ENCODE peak calls at places on chromosomes 13 and 19, in four cellular contexts. O, F, I and G are unnamed samples.

GRCh38 chr19:23823952-23824389 is 65.3 kb upstream of the ZNF681 start:
- DNase-seq in O (no peak), F (no peak), I (no peak), G (peak; percentile 30)

GRCh38 chr19:10516671-10517286 is 468 bp downstream of the S1PR5 start:
- DNase-seq in F (no peak), I (no peak), O (peak; percentile 3), G (no peak)

GRCh38 chr19:43616306-43616705 is 3.1 kb downstream of the ZNF428 start:
- DNase-seq in O (no peak), F (no peak), I (no peak), G (no peak)

GRCh38 chr19:33214621-33215020 is 11.0 kb downstream of the SLC7A10 start:
- DNase-seq in F (no peak), I (peak; percentile 37), O (peak; percentile 24), G (no peak)

GRCh38 chr19:10091892-10092641 is 6.0 kb downstream of the SHFL start:
- DNase-seq in I (no peak), O (no peak), F (no peak), G (no peak)

GRCh38 chr13:24618219-24618955 is 61.8 kb upstream of the ATP12A start:
- DNase-seq in O (no peak), I (no peak), F (no peak), G (peak; percentile 72)

GRCh38 chr13:27006519-27007161 is 165.0 kb downstream of the USP12 start:
- DNase-seq in F (no peak), O (peak; percentile 12), I (no peak), G (no peak)

GRCh38 chr19:14368011-14368513 is 13.2 kb upstream of the ADGRE5 start:
- DNase-seq in I (no peak), F (no peak), O (no peak), G (no peak)

GRCh38 chr19:8323781-8324185 is 2.5 kb downstream of the RPS28 start:
- DNase-seq in F (no peak), O (no peak), I (no peak), G (no peak)

GRCh38 chr19:3441089-3441985 is 39.0 kb downstream of the SMIM24 start:
- DNase-seq in F (no peak), I (no peak), O (no peak), G (no peak)

GRCh38 chr19:18294467-18294864 is 13.0 kb upstream of the JUND start:
- DNase-seq in I (no peak), F (no peak), O (no peak), G (no peak)

GRCh38 chr19:38194061-38194701 is 29.8 kb downstream of the DPF1 start:
- DNase-seq in F (no peak), I (no peak), O (no peak), G (no peak)

GRCh38 chr13:33927315-33927714 is 109.4 kb downstream of the RFC3 start:
- DNase-seq in F (peak; percentile 16), I (no peak), O (peak; percentile 14), G (no peak)

GRCh38 chr19:16470911-16471811 is 609 bp downstream of the EPS15L1 start:
- DNase-seq in I (peak; percentile 16), O (no peak), F (no peak), G (no peak)

GRCh38 chr13:112467236-112467635 is 91.1 kb downstream of the SPACA7 start:
- DNase-seq in I (no peak), F (no peak), O (no peak), G (no peak)

GRCh38 chr19:13727798-13728197 is 36.5 kb upstream of the MRI1 start:
- DNase-seq in I (no peak), O (peak; percentile 27), F (no peak), G (no peak)

GRCh38 chr13:35767256-35767981 is 290.9 kb upstream of the MAB21L1 start:
- DNase-seq in O (no peak), F (no peak), I (no peak), G (no peak)

GRCh38 chr13:26538363-26539317 is 18.8 kb upstream of the WASF3 start:
- DNase-seq in O (no peak), I (no peak), F (no peak), G (no peak)

GRCh38 chr19:307111-307531 is 15.9 kb upstream of the PLPP2 start:
- DNase-seq in I (no peak), F (no peak), O (no peak), G (no peak)

GRCh38 chr19:45046355-45046754 is 7.5 kb downstream of the CLASRP start:
- DNase-seq in O (no peak), I (no peak), F (no peak), G (no peak)

GRCh38 chr19:37991841-37992248 is 84.8 kb downstream of the SIPA1L3 start:
- DNase-seq in O (no peak), I (no peak), F (no peak), G (no peak)

GRCh38 chr19:51507209-51507608 is 5.6 kb upstream of the SIGLEC12 start:
- DNase-seq in O (no peak), I (no peak), F (no peak), G (no peak)

GRCh38 chr13:30734434-30734833 is 909 bp upstream of the ALOX5AP start:
- DNase-seq in O (no peak), F (peak; percentile 69), I (no peak), G (no peak)

GRCh38 chr13:90696254-90696653 is 651.2 kb upstream of the MIR17HG start:
- DNase-seq in O (peak; percentile 55), F (peak; percentile 56), I (no peak), G (no peak)

GRCh38 chr13:112053167-112053743 is 13.7 kb upstream of the SOX1 start:
- DNase-seq in I (no peak), F (no peak), O (no peak), G (no peak)

GRCh38 chr13:101417043-101417406 is 717 bp upstream of the NALCN start:
- DNase-seq in O (peak; percentile 70), F (no peak), I (no peak), G (no peak)

GRCh38 chr13:74052402-74052928 is 81.7 kb downstream of the KLF12 start:
- DNase-seq in F (no peak), O (no peak), I (no peak), G (no peak)

GRCh38 chr19:2479556-2480194 is 3.7 kb downstream of the GADD45B start:
- DNase-seq in I (no peak), F (no peak), O (peak; percentile 51), G (no peak)

GRCh38 chr13:33815011-33815550 is 2.9 kb upstream of the RFC3 start:
- DNase-seq in F (no peak), O (no peak), I (no peak), G (no peak)

GRCh38 chr13:110238795-110239194 is 68.2 kb downstream of the COL4A1 start:
- DNase-seq in I (no peak), F (no peak), O (no peak), G (no peak)

GRCh38 chr19:18433039-18433691 is 4.8 kb downstream of the ISYNA1 start:
- DNase-seq in F (no peak), I (no peak), O (no peak), G (no peak)

GRCh38 chr13:76012091-76012721 is 376.1 kb downstream of the LMO7 start:
- DNase-seq in I (no peak), F (peak; percentile 61), O (peak; percentile 38), G (no peak)

GRCh38 chr13:63190742-63191141 is 1775.1 kb upstream of the PCDH20 start:
- DNase-seq in O (peak; percentile 77), I (no peak), F (peak; percentile 69), G (no peak)

GRCh38 chr13:77918391-77919261 is at the start of gene EDNRB:
- DNase-seq in O (peak; percentile 20), F (no peak), I (peak; percentile 29), G (no peak)
- TF ChIP-seq CTCF in O (peak; percentile 48), F (no peak), I (no peak), G (no peak)

GRCh38 chr13:87274209-87274819 is 396.9 kb upstream of the SLITRK5 start:
- DNase-seq in F (peak; percentile 14), O (no peak), I (peak; percentile 53), G (no peak)

GRCh38 chr13:87280139-87280538 is 391.0 kb upstream of the SLITRK5 start:
- DNase-seq in F (no peak), I (no peak), O (no peak), G (no peak)
- TF ChIP-seq CTCF in F (peak; percentile 1), I (peak; percentile 14), O (peak; percentile 23), G (no peak)

GRCh38 chr19:56351208-56351607 is 36.6 kb upstream of the ZSCAN5A start:
- DNase-seq in I (no peak), F (no peak), O (no peak), G (no peak)

GRCh38 chr19:56347163-56347778 is 32.6 kb upstream of the ZSCAN5A start:
- DNase-seq in I (no peak), O (no peak), F (no peak), G (no peak)

GRCh38 chr19:56350416-56351045 is 35.9 kb upstream of the ZSCAN5A start:
- DNase-seq in F (no peak), O (peak; percentile 44), I (peak; percentile 31), G (no peak)

DNA sequence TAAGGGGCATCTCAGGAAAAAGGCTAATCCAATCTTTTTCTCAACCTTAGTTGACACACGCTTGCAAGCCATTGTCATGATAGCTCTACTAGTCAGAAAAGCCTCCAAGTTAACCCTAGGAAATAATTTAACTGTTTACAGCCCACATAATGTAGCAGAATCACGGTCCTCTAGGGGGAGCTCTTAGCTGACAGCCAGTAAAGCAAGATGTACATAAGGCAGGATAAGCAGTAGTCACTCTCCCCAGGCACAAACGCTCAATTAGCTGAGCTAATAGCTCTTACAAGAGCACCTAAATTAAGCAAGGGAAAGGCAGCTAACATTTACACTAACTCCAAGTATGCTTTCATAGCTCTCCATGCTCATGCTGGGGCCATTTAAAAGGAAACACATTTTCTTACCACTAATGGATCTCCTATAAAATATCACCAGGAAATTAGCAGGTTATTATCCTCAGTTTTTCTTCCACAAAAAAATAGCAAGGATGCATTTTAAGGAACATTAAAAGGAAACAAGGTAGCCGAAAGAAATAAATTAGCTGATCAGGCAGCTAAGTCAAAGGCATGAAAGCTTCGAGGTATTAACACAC is 33.7 kb upstream of the ZSCAN5A start:
- DNase-seq in I (no peak), O (peak; percentile 16), F (no peak), G (no peak)
- TF ChIP-seq CTCF in I (peak; percentile 42), O (peak; percentile 28), F (no peak), G (peak; percentile 58)

GRCh38 chr19:46902402-46902766 is 41.6 kb downstream of the ARHGAP35 start:
- DNase-seq in I (no peak), O (no peak), F (no peak), G (no peak)

GRCh38 chr19:46898731-46899130 is 37.9 kb downstream of the ARHGAP35 start:
- DNase-seq in F (no peak), O (peak; percentile 67), I (no peak), G (no peak)

GRCh38 chr19:46901701-46902401 is 41.1 kb downstream of the ARHGAP35 start:
- DNase-seq in F (no peak), O (no peak), I (no peak), G (no peak)

GRCh38 chr19:46903458-46903857 is 42.7 kb downstream of the ARHGAP35 start:
- DNase-seq in F (no peak), O (no peak), I (no peak), G (no peak)

GRCh38 chr19:46900341-46900740 is 39.5 kb downstream of the ARHGAP35 start:
- DNase-seq in F (no peak), O (no peak), I (no peak), G (no peak)
- TF ChIP-seq CTCF in F (no peak), O (no peak), I (no peak), G (no peak)